ENCODE peak calls at places on chromosomes 3 and 15, in four cellular contexts. One of them, this sample, is unnamed.
A peak's percentile ranks its signal among the peaks of the same experiment; 100 is the strongest.

GRCh38 chr3:58173670-58174472 is 36.9 kb downstream of the DNASE1L3 start:
- DNase-seq in fibroblast of lung: no peak
- DNase-seq in CD8-positive, alpha-beta memory T cell: peak; percentile 39
- DNase-seq in HTR-8/SVneo: peak; percentile 64
- DNase-seq in this sample: no peak

GRCh38 chr3:108319428-108320053 is 23.2 kb downstream of the HHLA2 start:
- DNase-seq in fibroblast of lung: no peak
- DNase-seq in CD8-positive, alpha-beta memory T cell: no peak
- DNase-seq in HTR-8/SVneo: no peak
- DNase-seq in this sample: no peak

GRCh38 chr15:90571063-90571541 is 41.4 kb downstream of the CRTC3 start:
- DNase-seq in fibroblast of lung: no peak
- DNase-seq in CD8-positive, alpha-beta memory T cell: no peak
- DNase-seq in HTR-8/SVneo: no peak
- DNase-seq in this sample: no peak

GRCh38 chr3:177603137-177603603 is 405.9 kb upstream of the TBL1XR1 start:
- DNase-seq in fibroblast of lung: peak; percentile 62
- DNase-seq in CD8-positive, alpha-beta memory T cell: no peak
- DNase-seq in HTR-8/SVneo: no peak
- DNase-seq in this sample: no peak

GRCh38 chr3:144774897-144775296 is 803.3 kb downstream of the DIPK2A start:
- DNase-seq in fibroblast of lung: no peak
- DNase-seq in CD8-positive, alpha-beta memory T cell: no peak
- DNase-seq in HTR-8/SVneo: no peak
- DNase-seq in this sample: no peak

GRCh38 chr3:136982520-136983138 is 24.8 kb downstream of the IL20RB start:
- DNase-seq in fibroblast of lung: no peak
- DNase-seq in CD8-positive, alpha-beta memory T cell: no peak
- DNase-seq in HTR-8/SVneo: no peak
- DNase-seq in this sample: no peak

GRCh38 chr3:47863391-47864128 is 60.6 kb downstream of the DHX30 start:
- DNase-seq in fibroblast of lung: no peak
- DNase-seq in CD8-positive, alpha-beta memory T cell: no peak
- DNase-seq in HTR-8/SVneo: no peak
- DNase-seq in this sample: no peak

GRCh38 chr15:74032606-74033561 is 38.4 kb downstream of the PML start:
- DNase-seq in fibroblast of lung: no peak
- DNase-seq in CD8-positive, alpha-beta memory T cell: no peak
- DNase-seq in HTR-8/SVneo: no peak
- DNase-seq in this sample: peak; percentile 62

GRCh38 chr3:78741066-78741645 is 1026.6 kb downstream of the ROBO1 start:
- DNase-seq in fibroblast of lung: no peak
- DNase-seq in CD8-positive, alpha-beta memory T cell: no peak
- DNase-seq in HTR-8/SVneo: no peak
- DNase-seq in this sample: no peak

GRCh38 chr3:148600902-148601765 is 96.6 kb upstream of the AGTR1 start:
- DNase-seq in fibroblast of lung: no peak
- DNase-seq in CD8-positive, alpha-beta memory T cell: no peak
- DNase-seq in HTR-8/SVneo: no peak
- DNase-seq in this sample: no peak

GRCh38 chr3:195385526-195385925 is 57.3 kb downstream of the ACAP2 start:
- DNase-seq in fibroblast of lung: no peak
- DNase-seq in CD8-positive, alpha-beta memory T cell: no peak
- DNase-seq in HTR-8/SVneo: peak; percentile 55
- DNase-seq in this sample: no peak

GRCh38 chr3:138434276-138434874 is at the start of gene ESYT3:
- DNase-seq in fibroblast of lung: peak; percentile 26
- DNase-seq in CD8-positive, alpha-beta memory T cell: peak; percentile 5
- DNase-seq in HTR-8/SVneo: peak; percentile 64
- DNase-seq in this sample: peak; percentile 81